ENCODE peak calls at places on chromosomes 5 and 9, in five cellular contexts. H is neuronal stem cell, O is H1, Q is IMR-90, M is mesenchymal stem cell. K is an unnamed sample.
A peak's percentile ranks its signal among the peaks of the same experiment; 100 is the strongest.

GRCh38 chr9:70852711-70853240 is 268.6 kb downstream of the TRPM3 start:
- DNase-seq in H (no peak), O (no peak), Q (no peak), M (no peak), K (no peak)

GRCh38 chr5:10481241-10481932 is 39.7 kb downstream of the ROPN1L start:
- DNase-seq in H (no peak), O (no peak), Q (no peak), M (no peak), K (no peak)

GRCh38 chr5:65032250-65032649 is 263.5 kb downstream of the CWC27 start:
- DNase-seq in H (no peak), O (no peak), Q (peak; percentile 100), M (peak; percentile 89), K (no peak)

GRCh38 chr5:78841767-78842166 is 143.3 kb downstream of the ARSB start:
- DNase-seq in H (no peak), O (no peak), Q (peak; percentile 32), M (no peak), K (no peak)

GRCh38 chr9:97705354-97705950 is 8.3 kb upstream of the XPA start:
- DNase-seq in H (no peak), O (no peak), Q (no peak), M (no peak), K (no peak)

GRCh38 chr5:131042021-131042789 is 122.9 kb downstream of the HINT1 start:
- DNase-seq in H (no peak), O (no peak), Q (no peak), M (no peak), K (no peak)

GRCh38 chr9:119020284-119020683 is 349.0 kb downstream of the BRINP1 start:
- DNase-seq in H (no peak), O (no peak), Q (no peak), M (no peak), K (no peak)

GRCh38 chr9:94300470-94301301 is 27.8 kb downstream of the NUTM2F start:
- DNase-seq in H (no peak), O (no peak), Q (no peak), M (no peak), K (no peak)

GRCh38 chr9:86993830-86994229 is 46.5 kb upstream of the GAS1 start:
- DNase-seq in H (no peak), O (no peak), Q (no peak), M (no peak), K (no peak)

GRCh38 chr5:140360681-140361479 is 886 bp downstream of the SLC4A9 start:
- DNase-seq in H (no peak), O (no peak), Q (no peak), M (no peak), K (no peak)

GRCh38 chr9:112137066-112137465 is 38.0 kb downstream of the SUSD1 start:
- DNase-seq in H (no peak), O (no peak), Q (no peak), M (no peak), K (no peak)

GRCh38 chr5:142364251-142365145 is 39.7 kb upstream of the SPRY4 start:
- DNase-seq in H (no peak), O (no peak), Q (no peak), M (peak; percentile 63), K (peak; percentile 53)

GRCh38 chr5:92042237-92042636 is 659.1 kb upstream of the ARRDC3 start:
- DNase-seq in H (no peak), O (no peak), Q (no peak), M (no peak), K (peak; percentile 55)

GRCh38 chr5:180350296-180350695 is 2.8 kb downstream of the GFPT2 start:
- DNase-seq in H (no peak), O (no peak), Q (no peak), M (no peak), K (no peak)

GRCh38 chr5:65695162-65695755 is 26.6 kb downstream of the SGTB start:
- DNase-seq in H (no peak), O (no peak), Q (no peak), M (no peak), K (no peak)

GRCh38 chr5:38286038-38286437 is 27.7 kb downstream of the EGFLAM start:
- DNase-seq in H (no peak), O (no peak), Q (no peak), M (no peak), K (no peak)

GRCh38 chr5:135127604-135128240 is 93.7 kb upstream of the PITX1 start:
- DNase-seq in H (no peak), O (no peak), Q (peak; percentile 93), M (peak; percentile 93), K (no peak)

GRCh38 chr9:124616961-124617360 is 109.8 kb upstream of the NR5A1 start:
- DNase-seq in H (no peak), O (no peak), Q (no peak), M (no peak), K (no peak)

GRCh38 chr9:11158063-11158462 is 545.3 kb upstream of the PTPRD start:
- DNase-seq in H (no peak), O (no peak), Q (no peak), M (no peak), K (no peak)

GRCh38 chr5:131825404-131826013 is 28.7 kb upstream of the FNIP1 start:
- DNase-seq in H (no peak), O (no peak), Q (no peak), M (peak; percentile 67), K (peak; percentile 28)

GRCh38 chr9:108186996-108187395 is 668.8 kb downstream of the ACTL7B start:
- DNase-seq in H (no peak), O (no peak), Q (peak; percentile 72), M (no peak), K (no peak)

GRCh38 chr5:172932313-172933017 is 26.8 kb upstream of the RPL26L1 start:
- DNase-seq in H (peak; percentile 48), O (peak; percentile 84), Q (peak; percentile 78), M (peak; percentile 67), K (peak; percentile 57)

GRCh38 chr9:69798737-69799136 is 21.9 kb upstream of the CFAP95 start:
- DNase-seq in H (no peak), O (no peak), Q (peak; percentile 62), M (peak; percentile 29), K (no peak)

GRCh38 chr5:63963926-63964325 is 1.7 kb upstream of the HTR1A start:
- DNase-seq in H (no peak), O (no peak), Q (no peak), M (no peak), K (no peak)

GRCh38 chr5:4233671-4234070 is 638.0 kb downstream of the IRX1 start:
- DNase-seq in H (no peak), O (no peak), Q (no peak), M (no peak), K (peak; percentile 52)

GRCh38 chr5:135186662-135187522 is 152.9 kb upstream of the PITX1 start:
- DNase-seq in H (no peak), O (peak; percentile 34), Q (peak; percentile 33), M (peak; percentile 9), K (peak; percentile 59)

GRCh38 chr5:77859306-77859705 is 83.2 kb upstream of the TBCA start:
- DNase-seq in H (no peak), O (no peak), Q (peak; percentile 28), M (no peak), K (no peak)

GRCh38 chr9:87896891-87897290 is 14.2 kb downstream of the SPATA31E1 start:
- DNase-seq in H (no peak), O (no peak), Q (no peak), M (no peak), K (no peak)

GRCh38 chr5:78530342-78531096 is 118.1 kb downstream of the LHFPL2 start:
- DNase-seq in H (no peak), O (no peak), Q (peak; percentile 99), M (peak; percentile 92), K (no peak)

GRCh38 chr9:12595400-12595799 is 97.8 kb upstream of the TYRP1 start:
- DNase-seq in H (no peak), O (no peak), Q (no peak), M (no peak), K (no peak)

GRCh38 chr5:80082731-80083114 is 47.6 kb downstream of the THBS4 start:
- DNase-seq in H (peak; percentile 54), O (peak; percentile 93), Q (peak; percentile 70), M (peak; percentile 41), K (peak; percentile 83)

GRCh38 chr5:135073771-135074345 is 39.8 kb upstream of the PITX1 start:
- DNase-seq in H (no peak), O (no peak), Q (peak; percentile 39), M (peak; percentile 12), K (no peak)

GRCh38 chr5:28483327-28484025 is 1445.1 kb upstream of the CDH9 start:
- DNase-seq in H (no peak), O (no peak), Q (no peak), M (no peak), K (no peak)

GRCh38 chr5:28488752-28489151 is 1450.4 kb upstream of the CDH9 start:
- DNase-seq in H (no peak), O (no peak), Q (no peak), M (no peak), K (no peak)
- H3K4me2 ChIP-seq in H (no peak overlapping the region), O (no peak overlapping the region), Q (no peak overlapping the region), M (no peak overlapping the region), K (no peak overlapping the region)

GRCh38 chr5:157823655-157824054 is 35.3 kb downstream of the CLINT1 start:
- DNase-seq in H (no peak), O (no peak), Q (no peak), M (no peak), K (no peak)
- H3K23ac ChIP-seq in H (no peak overlapping the region), O (no peak overlapping the region), Q (no peak overlapping the region), M (no peak overlapping the region), K (no peak overlapping the region)

DNA sequence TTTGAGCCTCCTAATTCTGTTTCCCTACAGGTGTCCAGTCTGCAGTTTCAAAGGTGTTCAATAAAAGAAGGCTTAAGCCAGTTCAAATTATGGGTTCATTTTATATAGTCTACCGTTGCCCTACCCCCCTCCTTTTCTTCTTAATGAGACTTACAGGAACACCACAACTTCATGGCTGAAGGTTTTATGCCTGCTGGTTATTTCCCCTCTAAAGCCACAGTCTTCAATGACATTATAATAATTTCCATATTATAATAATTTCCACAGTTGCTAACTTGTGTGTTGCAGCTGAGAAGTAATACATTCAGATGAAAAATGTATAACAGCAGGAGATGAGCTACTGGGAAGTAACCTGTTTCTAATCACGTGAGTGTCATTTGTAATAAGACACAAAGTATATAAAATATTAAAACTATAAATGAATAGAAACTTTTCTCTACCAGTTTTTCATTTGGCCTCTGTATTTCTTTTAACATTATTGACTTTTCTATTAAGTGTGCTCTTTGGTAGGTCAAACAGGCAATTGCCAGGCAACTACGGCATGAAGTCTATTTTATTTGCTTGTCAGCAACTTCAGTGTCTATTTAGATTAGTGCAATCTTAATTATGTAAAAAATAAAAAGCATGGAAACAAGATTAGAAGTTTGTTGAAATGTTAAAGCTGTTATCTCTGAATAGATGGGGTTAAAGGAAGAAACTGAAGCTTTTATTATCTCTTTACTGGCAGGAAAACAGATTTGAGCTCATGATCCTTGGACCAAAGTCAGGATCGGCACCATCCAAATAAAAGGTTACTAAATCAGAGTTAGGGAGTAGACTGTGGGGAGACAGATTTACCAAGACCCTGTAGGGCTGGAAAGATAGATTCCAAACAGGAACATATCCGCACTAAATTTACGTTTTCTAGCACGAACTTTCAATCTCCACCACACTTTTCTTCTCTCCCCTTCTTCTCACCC is 120.4 kb upstream of the HMHB1 start:
- DNase-seq in H (no peak), O (no peak), Q (no peak), M (no peak), K (no peak)
- H3K9ac ChIP-seq in H (no peak overlapping the region), O (no peak overlapping the region), Q (no peak overlapping the region), M (peak overlapping the region; percentile 65), K (no peak overlapping the region)

GRCh38 chr9:92425578-92425977 is 1.3 kb upstream of the OMD start:
- DNase-seq in H (no peak), O (no peak), Q (peak; percentile 65), M (no peak), K (no peak)

GRCh38 chr9:92426501-92426900 is 2.2 kb upstream of the OMD start:
- DNase-seq in H (no peak), O (no peak), Q (no peak), M (no peak), K (no peak)

GRCh38 chr9:92424340-92424739 is at the start of gene OMD:
- DNase-seq in H (no peak), O (no peak), Q (no peak), M (no peak), K (no peak)

GRCh38 chr9:92422611-92423010 is 1.7 kb downstream of the OMD start:
- DNase-seq in H (no peak), O (no peak), Q (no peak), M (no peak), K (no peak)
- H3K4me2 ChIP-seq in H (no peak overlapping the region), O (no peak overlapping the region), Q (no peak overlapping the region), M (no peak overlapping the region), K (no peak overlapping the region)

K was measured in mesendoderm.